ENCODE peak calls at places on chromosomes 16 and 17, in five cellular contexts. J, I, A, M and S are unnamed samples.
A peak's percentile ranks its signal among the peaks of the same experiment; 100 is the strongest.

GRCh38 chr16:51388516-51388951 is 237.5 kb upstream of the SALL1 start:
- DNase-seq in J (no peak), I (no peak), A (no peak), M (no peak), S (no peak)

GRCh38 chr16:84806256-84806889 is 13.4 kb upstream of the CRISPLD2 start:
- DNase-seq in J (no peak), I (no peak), A (no peak), M (peak; percentile 53), S (no peak)

GRCh38 chr16:12804395-12804794 is 708 bp upstream of the CPPED1 start:
- DNase-seq in J (no peak), I (no peak), A (no peak), M (no peak), S (no peak)

GRCh38 chr17:79043191-79043930 is 19.4 kb downstream of the C1QTNF1 start:
- DNase-seq in J (no peak), I (no peak), A (no peak), M (no peak), S (no peak)

GRCh38 chr16:85007815-85008214 is 3.5 kb downstream of the ZDHHC7 start:
- DNase-seq in J (no peak), I (no peak), A (no peak), M (no peak), S (no peak)

GRCh38 chr17:75838410-75838809 is 5.8 kb downstream of the UNC13D start:
- DNase-seq in J (no peak), I (no peak), A (no peak), M (no peak), S (no peak)

GRCh38 chr16:57608462-57609113 is 19.8 kb upstream of the ADGRG1 start:
- DNase-seq in J (no peak), I (no peak), A (no peak), M (no peak), S (peak; percentile 11)

GRCh38 chr16:22353188-22353919 is 21.1 kb downstream of the CDR2 start:
- DNase-seq in J (no peak), I (peak; percentile 32), A (no peak), M (no peak), S (no peak)

GRCh38 chr17:29760279-29760721 is 137.6 kb upstream of the CORO6 start:
- DNase-seq in J (peak; percentile 51), I (peak; percentile 29), A (no peak), M (no peak), S (peak; percentile 35)

GRCh38 chr16:70523621-70524405 is at the start of gene SF3B3:
- DNase-seq in J (peak; percentile 74), I (peak; percentile 72), A (peak; percentile 67), M (no peak), S (peak; percentile 75)

GRCh38 chr17:45345554-45346254 is 28.9 kb upstream of the MAP3K14 start:
- DNase-seq in J (no peak), I (peak; percentile 6), A (no peak), M (no peak), S (no peak)

GRCh38 chr16:86010680-86011141 is 111.7 kb downstream of the IRF8 start:
- DNase-seq in J (no peak), I (no peak), A (no peak), M (no peak), S (no peak)

GRCh38 chr16:16120044-16120381 is 103.3 kb downstream of the ABCC6 start:
- DNase-seq in J (no peak), I (peak; percentile 36), A (no peak), M (no peak), S (no peak)
- TF ChIP-seq CTCF in J (no peak), I (no peak), A (no peak), M (no peak), S (no peak)

GRCh38 chr17:36942031-36942599 is 4.8 kb downstream of the LHX1 start:
- DNase-seq in J (no peak), I (no peak), A (no peak), M (no peak), S (no peak)
- TF ChIP-seq CTCF in J (no peak), I (no peak), A (no peak), M (no peak), S (no peak)

GRCh38 chr17:7997186-7997585 is 5.2 kb upstream of the GUCY2D start:
- DNase-seq in J (no peak), I (peak; percentile 67), A (no peak), M (peak; percentile 25), S (no peak)
- TF ChIP-seq CTCF in J (peak; percentile 25), I (peak; percentile 32), A (no peak), M (peak; percentile 30), S (no peak)

DNA sequence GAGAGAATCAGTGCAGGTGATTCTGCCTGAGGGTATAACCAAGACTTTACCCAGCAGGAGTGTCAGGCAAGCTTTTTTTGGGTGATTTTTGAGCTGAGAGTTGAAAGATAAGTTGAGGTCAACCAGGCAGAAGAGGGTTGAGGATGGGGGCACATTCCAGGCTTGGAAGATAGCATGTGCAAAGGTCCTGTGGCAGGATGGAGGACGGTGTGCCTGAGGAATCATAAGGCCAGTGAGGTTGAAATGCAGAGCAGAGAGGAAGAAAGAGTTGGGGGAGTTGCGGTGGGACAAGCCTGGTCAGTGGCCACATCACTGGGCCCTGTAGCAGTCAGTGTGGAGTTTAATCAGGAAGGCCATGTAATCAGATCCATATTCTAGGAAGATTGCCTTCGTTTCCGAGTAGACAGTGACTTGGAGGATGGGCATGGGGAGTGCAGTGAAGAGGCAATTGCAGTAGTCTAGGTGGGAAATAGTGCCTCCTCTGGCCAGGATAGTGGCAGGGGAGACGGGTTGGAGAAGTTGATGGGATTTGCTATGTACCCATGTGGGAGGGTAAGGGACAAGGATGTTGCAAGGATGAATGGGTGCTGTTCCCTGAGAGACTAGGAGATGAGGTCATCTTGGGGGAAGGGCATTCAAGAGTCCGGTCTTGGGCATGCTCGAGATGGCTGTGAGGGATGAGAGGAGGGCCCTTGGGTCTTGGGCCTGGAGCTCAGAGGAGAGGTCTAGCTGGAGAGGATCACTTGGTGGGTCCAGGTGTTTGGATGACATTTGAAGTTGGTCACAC is 3.9 kb downstream of the PLEKHG4 start:
- DNase-seq in J (no peak), I (no peak), A (no peak), M (no peak), S (no peak)
- TF ChIP-seq CTCF in J (no peak), I (no peak), A (no peak), M (no peak), S (no peak)

DNA sequence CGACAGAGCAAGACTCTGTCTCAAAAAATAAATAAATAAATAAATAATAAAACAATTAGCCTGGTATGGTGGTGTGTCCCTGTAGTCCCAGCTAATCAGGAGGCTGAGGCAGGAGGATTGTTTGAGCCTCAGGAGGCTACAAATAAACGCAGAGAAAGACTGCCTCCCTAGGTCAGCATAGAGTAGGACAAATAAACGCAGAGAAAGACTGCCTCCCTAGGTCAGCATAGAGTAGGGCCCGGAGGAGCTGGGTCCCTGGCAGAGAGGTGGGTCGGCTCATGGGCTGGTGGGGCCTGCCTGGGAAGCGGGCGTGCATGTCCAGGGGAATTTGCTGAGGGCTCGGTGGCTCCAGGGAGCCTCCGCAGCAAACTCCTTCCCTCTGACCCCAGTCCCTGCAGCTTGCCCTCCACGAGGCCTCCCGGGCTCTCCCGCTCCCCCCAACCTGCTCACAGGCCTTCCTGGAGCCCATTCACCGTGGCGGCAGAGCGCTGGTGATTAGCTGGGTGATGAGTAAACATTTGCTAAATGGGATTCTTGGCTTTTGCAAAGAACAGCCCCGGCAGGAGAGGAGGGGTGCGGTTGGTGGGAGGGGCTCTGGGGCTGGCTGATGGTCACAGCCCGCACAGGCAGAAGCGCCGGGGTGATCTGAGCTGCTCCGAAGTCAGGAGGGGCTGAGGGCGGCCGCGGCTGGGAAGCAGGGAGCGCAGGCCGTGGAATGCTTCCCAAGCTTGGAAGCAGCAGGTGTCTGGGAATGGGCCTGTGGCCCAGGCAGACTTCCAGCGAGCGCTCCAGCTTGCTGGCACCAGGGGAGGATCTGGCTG is 93.2 kb downstream of the RTN4RL1 start:
- DNase-seq in J (no peak), I (peak; percentile 25), A (no peak), M (peak; percentile 58), S (no peak)
- TF ChIP-seq CTCF in J (no peak), I (no peak), A (no peak), M (no peak), S (no peak)

GRCh38 chr17:60161598-60162330 is 12.0 kb downstream of the CA4 start:
- DNase-seq in J (no peak), I (no peak), A (no peak), M (no peak), S (no peak)
- TF ChIP-seq CTCF in J (no peak), I (no peak), A (no peak), M (no peak), S (no peak)

DNA sequence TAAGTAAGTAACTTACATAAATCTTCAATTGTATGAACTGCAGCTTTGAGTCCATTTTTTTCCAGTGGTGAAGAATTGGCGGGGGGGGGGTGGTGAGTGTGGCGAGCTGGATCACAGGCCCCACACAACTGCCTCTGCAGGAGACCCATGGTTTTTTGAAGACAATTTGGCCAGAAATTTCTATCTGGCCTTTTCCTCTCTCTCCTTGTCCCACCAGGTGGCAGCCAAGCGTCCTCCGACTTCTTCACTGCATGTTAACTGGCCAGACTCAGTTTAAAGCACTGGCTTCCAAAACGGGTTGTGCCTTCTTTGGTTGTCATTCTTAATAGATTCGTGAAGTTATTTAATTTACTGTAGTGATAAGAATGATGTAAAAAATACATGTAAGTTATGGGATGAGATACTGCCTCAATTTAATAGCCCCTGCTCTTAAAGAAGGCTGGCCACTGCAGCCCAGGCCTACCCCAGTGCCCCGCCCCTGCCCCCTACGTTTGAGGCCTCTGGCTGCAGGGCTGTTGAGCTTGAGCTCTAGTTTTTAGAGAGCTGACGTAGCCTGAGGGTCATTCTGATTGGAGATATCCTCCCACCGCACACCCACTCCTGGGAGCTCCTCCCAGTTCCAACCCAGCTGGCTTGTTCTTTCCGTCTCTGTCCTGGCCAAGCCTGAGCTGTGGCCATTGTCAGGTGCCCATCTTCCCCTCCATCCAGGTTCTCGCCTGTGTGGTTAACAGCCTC is 36.4 kb downstream of the AKAP1 start:
- DNase-seq in J (no peak), I (no peak), A (no peak), M (no peak), S (no peak)
- TF ChIP-seq CTCF in J (no peak), I (no peak), A (no peak), M (peak; percentile 38), S (no peak)

GRCh38 chr17:6495450-6496115 is 51.3 kb downstream of the PIMREG start:
- DNase-seq in J (no peak), I (no peak), A (no peak), M (no peak), S (no peak)
- TF ChIP-seq CTCF in J (no peak), I (no peak), A (no peak), M (no peak), S (no peak)

DNA sequence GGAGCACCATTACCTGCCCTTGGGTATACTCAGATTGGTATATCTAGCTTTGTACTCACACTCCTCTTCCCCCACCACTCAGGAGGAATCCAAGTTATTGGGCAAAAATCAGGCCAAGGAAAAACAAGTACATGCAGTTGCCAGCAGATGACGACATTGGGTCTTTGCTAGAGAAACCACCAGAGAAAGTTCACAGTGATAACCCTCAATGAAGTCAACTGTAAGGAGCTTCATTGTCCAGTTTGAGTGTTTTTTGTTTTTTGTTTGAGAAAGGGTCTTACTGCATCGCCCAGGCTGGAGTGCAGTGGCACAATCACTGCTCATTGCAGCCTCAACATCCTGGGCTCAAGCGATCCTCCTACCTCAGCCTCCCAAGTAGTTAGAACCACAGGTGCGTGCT is 34.6 kb upstream of the TOX3 start:
- DNase-seq in J (no peak), I (no peak), A (no peak), M (no peak), S (no peak)
- TF ChIP-seq CTCF in J (no peak), I (peak; percentile 13), A (no peak), M (no peak), S (no peak)